ENCODE peak calls at places on chromosomes 5 and 9, in four cellular contexts. One of them, this sample, is unnamed.

GRCh38 chr9:17761984-17762676 is 183.3 kb downstream of the SH3GL2 start:
- DNase-seq in posterior vena cava: no peak
- DNase-seq in ELF-1: no peak
- DNase-seq in EH: no peak
- DNase-seq in this sample: no peak

GRCh38 chr5:172595591-172596455 is 45.2 kb upstream of the NEURL1B start:
- DNase-seq in posterior vena cava: peak
- DNase-seq in ELF-1: no peak
- DNase-seq in EH: no peak
- DNase-seq in this sample: no peak

GRCh38 chr9:97387936-97388684 is 23.8 kb upstream of the TDRD7 start:
- DNase-seq in posterior vena cava: no peak
- DNase-seq in ELF-1: peak
- DNase-seq in EH: no peak
- DNase-seq in this sample: no peak

GRCh38 chr5:73264626-73265025 is 91.6 kb downstream of the TMEM174 start:
- DNase-seq in posterior vena cava: no peak
- DNase-seq in ELF-1: no peak
- DNase-seq in EH: peak
- DNase-seq in this sample: no peak

GRCh38 chr5:179768326-179769085 is 25.3 kb upstream of the LTC4S start:
- DNase-seq in posterior vena cava: peak
- DNase-seq in ELF-1: peak
- DNase-seq in EH: no peak
- DNase-seq in this sample: no peak

GRCh38 chr5:102835715-102836114 is 80.6 kb downstream of the PAM start:
- DNase-seq in posterior vena cava: no peak
- DNase-seq in ELF-1: no peak
- DNase-seq in EH: no peak
- DNase-seq in this sample: no peak

GRCh38 chr5:72485366-72486052 is 21.7 kb downstream of the ZNF366 start:
- DNase-seq in posterior vena cava: no peak
- DNase-seq in ELF-1: peak
- DNase-seq in EH: no peak
- DNase-seq in this sample: no peak

GRCh38 chr5:1412163-1412562 is 33.1 kb downstream of the SLC6A3 start:
- DNase-seq in posterior vena cava: peak
- DNase-seq in ELF-1: no peak
- DNase-seq in EH: no peak
- DNase-seq in this sample: no peak

GRCh38 chr9:137397675-137398423 is 25.1 kb downstream of the EXD3 start:
- DNase-seq in posterior vena cava: no peak
- DNase-seq in ELF-1: no peak
- DNase-seq in EH: no peak
- DNase-seq in this sample: no peak

GRCh38 chr9:136044971-136045594 is 50.0 kb downstream of the NACC2 start:
- DNase-seq in posterior vena cava: peak
- DNase-seq in ELF-1: no peak
- DNase-seq in EH: no peak
- DNase-seq in this sample: no peak

GRCh38 chr5:76402880-76403712 is at the start of gene IQGAP2:
- DNase-seq in posterior vena cava: peak
- DNase-seq in ELF-1: peak
- DNase-seq in EH: peak
- DNase-seq in this sample: peak

GRCh38 chr9:115668506-115668905 is 485.1 kb upstream of the PAPPA start:
- DNase-seq in posterior vena cava: no peak
- DNase-seq in ELF-1: no peak
- DNase-seq in EH: peak
- DNase-seq in this sample: no peak

GRCh38 chr5:68033029-68033428 is 182.5 kb upstream of the PIK3R1 start:
- DNase-seq in posterior vena cava: no peak
- DNase-seq in ELF-1: no peak
- DNase-seq in EH: no peak
- DNase-seq in this sample: no peak

GRCh38 chr5:16784843-16785791 is 151.0 kb downstream of the MYO10 start:
- DNase-seq in posterior vena cava: no peak
- DNase-seq in ELF-1: no peak
- DNase-seq in EH: no peak
- DNase-seq in this sample: no peak

GRCh38 chr5:108356286-108356685 is 25.6 kb downstream of the FBXL17 start:
- DNase-seq in posterior vena cava: no peak
- DNase-seq in ELF-1: no peak
- DNase-seq in EH: no peak
- DNase-seq in this sample: no peak

GRCh38 chr5:4548341-4548740 is 591.8 kb upstream of the ADAMTS16 start:
- DNase-seq in posterior vena cava: no peak
- DNase-seq in ELF-1: no peak
- DNase-seq in EH: no peak
- DNase-seq in this sample: no peak

GRCh38 chr5:130034872-130035271 is 130.6 kb downstream of the CHSY3 start:
- DNase-seq in posterior vena cava: no peak
- DNase-seq in ELF-1: no peak
- DNase-seq in EH: peak
- DNase-seq in this sample: no peak

GRCh38 chr5:129410488-129410887 is 49.6 kb upstream of the ADAMTS19 start:
- DNase-seq in posterior vena cava: no peak
- DNase-seq in ELF-1: peak
- DNase-seq in EH: peak
- DNase-seq in this sample: no peak

GRCh38 chr5:39217365-39218281 is 1.7 kb downstream of the FYB1 start:
- DNase-seq in posterior vena cava: peak
- DNase-seq in ELF-1: peak
- DNase-seq in EH: peak
- DNase-seq in this sample: peak

GRCh38 chr9:7533376-7534090 is 266.0 kb downstream of the DMAC1 start:
- DNase-seq in posterior vena cava: no peak
- DNase-seq in ELF-1: no peak
- DNase-seq in EH: no peak
- DNase-seq in this sample: no peak

GRCh38 chr5:149392718-149393117 is 13.6 kb upstream of the IL17B start:
- DNase-seq in posterior vena cava: peak
- DNase-seq in ELF-1: no peak
- DNase-seq in EH: peak
- DNase-seq in this sample: no peak

GRCh38 chr5:18305288-18305899 is 671.1 kb downstream of the TAF11L14 start:
- DNase-seq in posterior vena cava: no peak
- DNase-seq in ELF-1: peak
- DNase-seq in EH: peak
- DNase-seq in this sample: peak

GRCh38 chr5:73160239-73160671 is 12.7 kb upstream of the TMEM174 start:
- DNase-seq in posterior vena cava: no peak
- DNase-seq in ELF-1: no peak
- DNase-seq in EH: no peak
- DNase-seq in this sample: no peak

GRCh38 chr5:154782326-154782725 is 27.1 kb downstream of the LARP1 start:
- DNase-seq in posterior vena cava: no peak
- DNase-seq in ELF-1: no peak
- DNase-seq in EH: no peak
- DNase-seq in this sample: no peak

GRCh38 chr5:126139086-126139485 is 284.1 kb upstream of the GRAMD2B start:
- DNase-seq in posterior vena cava: no peak
- DNase-seq in ELF-1: no peak
- DNase-seq in EH: peak
- DNase-seq in this sample: no peak

GRCh38 chr9:123957168-123957721 is 27.3 kb upstream of the DENND1A start:
- DNase-seq in posterior vena cava: no peak
- DNase-seq in ELF-1: no peak
- DNase-seq in EH: no peak
- DNase-seq in this sample: no peak

GRCh38 chr9:738209-738915 is 103.1 kb upstream of the DMRT1 start:
- DNase-seq in posterior vena cava: peak
- DNase-seq in ELF-1: no peak
- DNase-seq in EH: peak
- DNase-seq in this sample: no peak

GRCh38 chr9:16191237-16191636 is 638.4 kb downstream of the CCDC171 start:
- DNase-seq in posterior vena cava: no peak
- DNase-seq in ELF-1: no peak
- DNase-seq in EH: no peak
- DNase-seq in this sample: no peak

GRCh38 chr9:27154923-27155322 is 45.9 kb downstream of the TEK start:
- DNase-seq in posterior vena cava: no peak
- DNase-seq in ELF-1: peak
- DNase-seq in EH: peak
- DNase-seq in this sample: no peak

GRCh38 chr5:33475706-33476105 is 34.9 kb downstream of the TARS1 start:
- DNase-seq in posterior vena cava: no peak
- DNase-seq in ELF-1: no peak
- DNase-seq in EH: no peak
- DNase-seq in this sample: no peak

GRCh38 chr5:434443-435146 is 8.4 kb upstream of the EXOC3 start:
- DNase-seq in posterior vena cava: peak
- DNase-seq in ELF-1: no peak
- DNase-seq in EH: no peak
- DNase-seq in this sample: no peak

GRCh38 chr5:80198399-80198798 is 57.4 kb downstream of the SERINC5 start:
- DNase-seq in posterior vena cava: peak
- DNase-seq in ELF-1: no peak
- DNase-seq in EH: no peak
- DNase-seq in this sample: no peak

GRCh38 chr5:43773032-43773830 is 170.3 kb downstream of the NNT start:
- DNase-seq in posterior vena cava: no peak
- DNase-seq in ELF-1: no peak
- DNase-seq in EH: peak
- DNase-seq in this sample: no peak

GRCh38 chr9:23590601-23591000 is 235.4 kb downstream of the ELAVL2 start:
- DNase-seq in posterior vena cava: no peak
- DNase-seq in ELF-1: no peak
- DNase-seq in EH: no peak
- DNase-seq in this sample: no peak

GRCh38 chr5:160165137-160166068 is 46.2 kb upstream of the PWWP2A start:
- DNase-seq in posterior vena cava: peak
- DNase-seq in ELF-1: peak
- DNase-seq in EH: peak
- DNase-seq in this sample: no peak

GRCh38 chr9:3447813-3448212 is 78.0 kb downstream of the RFX3 start:
- DNase-seq in posterior vena cava: no peak
- DNase-seq in ELF-1: no peak
- DNase-seq in EH: no peak
- DNase-seq in this sample: no peak

GRCh38 chr9:32866292-32866691 is 83.0 kb downstream of the TMEM215 start:
- DNase-seq in posterior vena cava: no peak
- DNase-seq in ELF-1: no peak
- DNase-seq in EH: no peak
- DNase-seq in this sample: no peak

GRCh38 chr9:128114326-128115186 is 13.0 kb downstream of the PTGES2 start:
- DNase-seq in posterior vena cava: peak
- DNase-seq in ELF-1: no peak
- DNase-seq in EH: no peak
- DNase-seq in this sample: no peak

GRCh38 chr9:72158680-72159079 is 9.4 kb downstream of the GDA start:
- DNase-seq in posterior vena cava: no peak
- DNase-seq in ELF-1: no peak
- DNase-seq in EH: no peak
- DNase-seq in this sample: no peak

This sample was measured in HEK293T.